ENCODE peak calls at places on chromosomes 13 and 19, in six cellular contexts. W is PC-3, I is GM23248, R is IMR-90, T is astrocyte, Z is neuronal stem cell. H is an unnamed sample. For H3K4me1, the result is how much of the 10 kb centered on the place peaks cover.

GRCh38 chr13:91724591-91724990 is 326.2 kb downstream of the GPC5 start:
- DNase-seq in W (no peak), T (no peak), I (no peak), R (no peak), Z (no peak), H (no peak)

GRCh38 chr13:54958781-54959180 is 1930.2 kb downstream of the OLFM4 start:
- DNase-seq in I (no peak), Z (no peak), R (no peak), W (no peak), T (no peak), H (no peak)

GRCh38 chr13:24502567-24503375 is 9.8 kb downstream of the PARP4 start:
- DNase-seq in Z (peak), W (peak), I (peak), R (peak), T (peak), H (peak)

GRCh38 chr13:23856008-23856750 is 33.0 kb downstream of the MIPEP start:
- DNase-seq in I (no peak), R (no peak), T (no peak), W (no peak), Z (no peak), H (no peak)

GRCh38 chr13:76049397-76049746 is 413.2 kb downstream of the LMO7 start:
- DNase-seq in I (no peak), T (no peak), R (no peak), Z (no peak), W (no peak), H (no peak)

GRCh38 chr19:42440357-42441046 is 2.2 kb downstream of the CXCL17 start:
- DNase-seq in Z (peak), T (peak), I (peak), R (peak), W (peak), H (peak)

GRCh38 chr19:54653181-54653809 is 9.5 kb upstream of the LILRB4 start:
- DNase-seq in T (peak), Z (no peak), R (peak), W (peak), I (peak), H (no peak)

GRCh38 chr13:99432637-99433542 is 68.4 kb upstream of the TM9SF2 start:
- DNase-seq in W (peak), T (peak), Z (peak), I (peak), R (peak), H (peak)

GRCh38 chr19:16355293-16356043 is 30.8 kb downstream of the KLF2 start:
- DNase-seq in R (no peak), T (no peak), Z (no peak), W (no peak), I (peak), H (peak)

GRCh38 chr13:98462241-98462882 is 114.5 kb downstream of the STK24 start:
- DNase-seq in T (no peak), R (no peak), W (no peak), I (no peak), Z (no peak), H (no peak)

GRCh38 chr19:29690842-29691241 is 24.2 kb downstream of the C19orf12 start:
- DNase-seq in T (no peak), R (peak), Z (no peak), W (peak), I (peak), H (peak)

GRCh38 chr13:102774210-102774560 is 599 bp upstream of the TEX30 start:
- DNase-seq in I (no peak), R (no peak), Z (no peak), W (no peak), T (no peak), H (no peak)

GRCh38 chr13:40495620-40496001 is 170.8 kb downstream of the FOXO1 start:
- DNase-seq in I (no peak), R (no peak), T (no peak), W (peak), Z (no peak), H (no peak)

GRCh38 chr19:35908977-35909683 is 1.0 kb upstream of the TYROBP start:
- DNase-seq in W (no peak), R (no peak), Z (no peak), T (no peak), I (no peak), H (no peak)

GRCh38 chr19:50314724-50315700 is 14.2 kb downstream of the KCNC3 start:
- DNase-seq in T (no peak), R (no peak), Z (no peak), W (no peak), I (no peak), H (no peak)

GRCh38 chr13:109180905-109181425 is 551.6 kb downstream of the MYO16 start:
- DNase-seq in R (peak), W (no peak), T (peak), I (peak), Z (no peak), H (peak)

GRCh38 chr13:94154362-94154761 is 325.1 kb downstream of the DCT start:
- DNase-seq in T (peak), Z (no peak), W (peak), R (peak), I (peak), H (peak)

GRCh38 chr13:84896128-84896527 is 903.1 kb downstream of the SLITRK6 start:
- DNase-seq in W (peak), R (peak), I (peak), Z (peak), T (peak), H (peak)

GRCh38 chr19:49064768-49065611 is at the start of gene NTF4:
- DNase-seq in R (no peak), W (peak), Z (peak), T (no peak), I (peak), H (peak)

GRCh38 chr13:36601186-36601585 is 72.6 kb upstream of the SERTM1 start:
- DNase-seq in I (no peak), W (no peak), T (no peak), Z (no peak), R (no peak), H (peak)

GRCh38 chr13:19596960-19597361 is 35.6 kb upstream of the TPTE2 start:
- DNase-seq in T (peak), I (peak), W (peak), R (peak), Z (no peak), H (peak)

GRCh38 chr19:33444993-33445751 is 71.7 kb downstream of the CEBPG start:
- DNase-seq in R (peak), I (peak), Z (no peak), W (no peak), T (peak), H (no peak)

GRCh38 chr13:97944396-97945029 is 9.0 kb upstream of the IPO5 start:
- DNase-seq in R (peak), Z (no peak), W (peak), T (peak), I (peak), H (no peak)

GRCh38 chr13:39565036-39565949 is 37.7 kb downstream of the LHFPL6 start:
- DNase-seq in R (peak), T (peak), Z (no peak), W (peak), I (peak), H (peak)

GRCh38 chr13:90553167-90553566 is 794.3 kb upstream of the MIR17HG start:
- DNase-seq in R (no peak), Z (no peak), T (no peak), I (no peak), W (no peak), H (no peak)

GRCh38 chr13:106143930-106144709 is 391.3 kb downstream of the EFNB2 start:
- DNase-seq in R (no peak), W (peak), Z (no peak), T (no peak), I (no peak), H (peak)

GRCh38 chr13:72384186-72384823 is 343.1 kb downstream of the MZT1 start:
- DNase-seq in T (no peak), Z (no peak), R (no peak), I (no peak), W (no peak), H (no peak)

GRCh38 chr13:106597190-106597589 is 29.3 kb upstream of the ARGLU1 start:
- DNase-seq in I (peak), T (no peak), R (no peak), Z (no peak), W (no peak), H (no peak)

GRCh38 chr13:20411638-20412342 is 113.9 kb downstream of the CRYL1 start:
- DNase-seq in I (no peak), Z (no peak), W (no peak), R (no peak), T (no peak), H (no peak)

GRCh38 chr19:46611791-46612190 is 10.7 kb downstream of the CALM3 start:
- DNase-seq in W (no peak), T (no peak), Z (no peak), R (no peak), I (no peak), H (no peak)

GRCh38 chr13:30114586-30115256 is 192.6 kb downstream of the KATNAL1 start:
- DNase-seq in T (peak), R (peak), W (peak), I (peak), Z (peak), H (peak)

GRCh38 chr19:44740351-44740824 is 8.1 kb upstream of the BCL3 start:
- DNase-seq in Z (no peak), R (no peak), W (no peak), T (no peak), I (no peak), H (no peak)

GRCh38 chr19:44738603-44739585 is 9.6 kb upstream of the BCL3 start:
- DNase-seq in Z (no peak), T (no peak), W (no peak), I (peak), R (no peak), H (no peak)

GRCh38 chr19:44745386-44745831 is 3.1 kb upstream of the BCL3 start:
- DNase-seq in I (peak), T (peak), R (peak), W (peak), Z (no peak), H (peak)

GRCh38 chr19:44741258-44741731 is 7.2 kb upstream of the BCL3 start:
- DNase-seq in I (peak), W (peak), T (no peak), R (no peak), Z (no peak), H (peak)

DNA sequence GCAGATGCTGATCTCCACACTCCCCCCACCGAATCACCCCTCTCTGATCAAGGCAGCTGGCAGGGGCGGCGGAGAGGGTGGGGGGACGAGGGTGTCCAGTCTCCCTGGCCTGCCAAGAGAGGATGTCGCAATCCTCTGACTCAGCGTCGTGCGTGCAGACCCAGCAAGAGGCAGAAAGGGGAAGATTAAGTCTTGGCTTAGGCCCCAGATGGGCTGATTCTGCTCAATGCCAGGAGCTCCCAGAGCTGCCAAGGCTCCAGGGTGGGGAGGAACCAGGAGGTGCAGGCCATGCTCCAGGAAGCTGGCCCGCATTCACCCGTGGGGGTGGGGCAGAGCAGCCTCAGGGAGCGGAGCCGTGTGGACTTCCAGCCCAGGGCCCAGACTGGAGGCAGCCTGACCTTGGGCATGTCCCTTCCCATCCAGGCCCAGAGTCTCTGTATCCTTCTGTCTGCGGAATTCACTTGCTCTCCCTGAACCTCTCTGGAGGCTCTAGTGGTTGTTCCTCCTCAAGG is 6.6 kb upstream of the BCL3 start:
- DNase-seq in I (peak), T (peak), R (peak), Z (no peak), W (peak), H (peak)
- H3K4me1 ChIP-seq in I (half or more), T (under half), R (under half), Z (under half), W (under half), H (under half)

DNA sequence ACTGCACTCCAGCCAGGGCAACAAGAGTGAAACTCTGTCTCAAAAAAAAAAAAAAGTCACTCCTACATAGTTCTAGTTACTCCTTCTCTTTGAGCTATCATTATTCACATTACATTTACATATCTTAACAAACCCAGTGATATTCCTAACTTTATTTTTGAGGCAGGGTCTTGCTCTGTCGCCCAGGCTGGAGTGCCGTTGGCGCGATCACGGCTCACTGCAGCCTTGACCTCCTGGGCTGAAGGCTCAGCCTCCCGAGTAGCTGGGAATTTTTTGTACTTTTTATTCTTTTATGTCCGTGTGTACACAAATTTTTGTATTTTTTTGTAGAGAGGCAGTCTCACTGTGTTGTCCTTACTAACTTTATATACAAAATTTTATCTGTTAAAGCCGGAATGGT is 587 bp upstream of the RPS15 start:
- DNase-seq in R (no peak), W (no peak), Z (no peak), T (no peak), I (no peak), H (no peak)
- H3K4me3 ChIP-seq in R (no peak), W (peak), Z (no peak), T (no peak), I (peak), H (no peak)

DNA sequence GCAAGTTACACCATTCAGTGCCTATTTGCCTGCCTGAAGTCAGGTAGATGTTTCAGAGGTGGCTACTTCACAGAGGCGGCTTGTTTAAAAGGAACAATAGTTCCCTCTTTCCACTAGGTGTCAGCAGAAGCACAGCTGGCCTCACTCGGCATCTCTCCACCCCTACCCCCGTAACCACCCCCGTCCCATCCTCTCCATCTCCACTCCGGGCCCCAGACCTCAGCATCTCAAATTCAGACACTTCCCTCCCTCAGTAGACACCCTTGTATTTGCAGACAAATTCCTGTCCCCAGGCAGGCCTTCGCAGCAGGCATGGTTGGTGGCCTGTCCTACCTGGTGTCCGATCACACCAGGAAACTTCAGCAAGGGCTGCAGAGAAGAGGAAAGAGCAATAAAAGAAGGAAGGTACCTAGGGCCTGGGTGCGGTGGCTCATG is 9.1 kb upstream of the DPP9 start:
- DNase-seq in W (peak), Z (peak), I (peak), T (no peak), R (peak), H (peak)
- H2AFZ ChIP-seq in W (peak), Z (peak), I (peak), T (no peak), R (peak), H (peak)

DNA sequence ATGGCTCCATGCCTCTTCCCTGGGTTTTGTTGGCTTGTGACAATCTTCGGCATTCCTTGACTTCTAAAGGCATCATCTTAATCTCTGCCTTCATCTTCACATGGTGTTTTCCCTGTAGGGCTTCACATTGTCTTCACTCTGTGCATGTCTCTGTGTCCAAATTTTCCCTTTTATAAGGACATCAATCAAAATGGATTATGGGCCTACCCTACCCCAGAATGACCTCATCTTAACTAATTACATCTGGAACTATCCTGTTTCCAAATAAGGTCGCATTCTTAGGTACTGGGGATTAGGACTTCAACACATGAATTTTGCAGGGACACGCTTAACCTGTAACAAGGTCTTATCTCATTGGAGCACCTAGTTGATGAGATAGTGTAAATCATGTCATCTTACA is 290.3 kb upstream of the KLF12 start:
- DNase-seq in Z (no peak), W (no peak), I (no peak), T (no peak), R (no peak), H (no peak)
- H3K4me1 ChIP-seq in Z (under half), W (under half), I (under half), T (under half), R (under half), H (under half)

GRCh38 chr19:7489609-7490044 is 792 bp upstream of the PEX11G start:
- DNase-seq in R (no peak), Z (no peak), I (no peak), W (no peak), T (no peak), H (no peak)

GRCh38 chr19:7492142-7493055 is 3.6 kb upstream of the PEX11G start:
- DNase-seq in T (no peak), I (peak), R (no peak), Z (no peak), W (no peak), H (peak)

GRCh38 chr19:7497292-7497691 is 8.5 kb upstream of the PEX11G start:
- DNase-seq in Z (no peak), T (no peak), R (no peak), W (no peak), I (peak), H (no peak)

GRCh38 chr19:7488736-7489353 is at the start of gene PEX11G:
- DNase-seq in T (peak), W (peak), R (peak), Z (peak), I (peak), H (peak)

GRCh38 chr19:7494416-7495098 is 5.7 kb upstream of the PEX11G start:
- DNase-seq in R (no peak), I (no peak), T (no peak), Z (no peak), W (no peak), H (peak)
- H3K4me3 ChIP-seq in R (no peak), I (no peak), T (no peak), Z (peak), W (no peak), H (peak)

GRCh38 chr19:15195381-15195964 is 5.3 kb downstream of the NOTCH3 start:
- DNase-seq in I (peak), T (peak), Z (peak), W (peak), R (peak), H (peak)

GRCh38 chr19:15195987-15196682 is 4.7 kb downstream of the NOTCH3 start:
- DNase-seq in T (no peak), I (peak), R (no peak), Z (no peak), W (peak), H (peak)

GRCh38 chr19:15196683-15197005 is 4.2 kb downstream of the NOTCH3 start:
- DNase-seq in T (no peak), I (no peak), Z (no peak), W (no peak), R (no peak), H (no peak)

GRCh38 chr19:15197275-15198005 is 3.4 kb downstream of the NOTCH3 start:
- DNase-seq in R (peak), W (no peak), T (no peak), Z (no peak), I (peak), H (no peak)

DNA sequence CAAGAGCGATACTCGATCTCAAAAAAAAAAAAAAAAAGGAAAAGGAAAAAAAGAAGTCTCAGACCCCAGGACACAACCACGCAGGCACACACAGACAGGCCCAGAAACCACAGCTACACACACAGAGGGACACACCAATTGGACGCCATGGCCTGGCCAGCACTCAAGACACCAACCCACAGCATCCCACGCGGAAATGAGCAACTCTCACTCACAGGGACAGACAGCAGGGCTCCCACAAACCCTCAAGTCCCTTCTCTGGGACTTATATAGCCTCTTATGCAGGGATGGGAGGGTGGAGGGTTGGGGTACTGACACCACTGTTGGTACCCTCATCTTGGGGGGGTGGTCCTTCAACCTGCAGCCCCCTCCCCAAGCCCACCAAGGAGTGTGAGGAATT is 5.9 kb downstream of the NOTCH3 start:
- DNase-seq in R (peak), I (peak), W (no peak), T (peak), Z (no peak), H (peak)
- H2AFZ ChIP-seq in R (peak), I (peak), W (no peak), T (peak), Z (no peak), H (peak)

GRCh38 chr19:14439014-14439413 is 5.9 kb downstream of the PKN1 start:
- DNase-seq in T (no peak), Z (no peak), W (no peak), R (no peak), I (no peak), H (no peak)
- H3K4me1 ChIP-seq in T (under half), Z (under half), W (under half), R (under half), I (under half), H (under half)

H was measured in mammary epithelial cell.